ENCODE peak calls at places on chromosomes 5 and 9, in nine cellular contexts. V is CD4-positive, alpha-beta memory T cell; Z is RWPE2; D is lung; Y is endothelial cell of umbilical vein; I is psoas muscle; K is GM23338; T is suprapubic skin; F is body of pancreas. J is an unnamed sample.
A peak's percentile ranks its signal among the peaks of the same experiment; 100 is the strongest.

GRCh38 chr9:85610074-85610855 is 131.5 kb downstream of the AGTPBP1 start:
- DNase-seq in V (peak; percentile 50), Z (no peak), D (no peak), Y (peak; percentile 74), I (no peak), K (peak; percentile 85), T (no peak), F (no peak), J (peak; percentile 71)

GRCh38 chr9:33785914-33786313 is 9.4 kb upstream of the PRSS3 start:
- DNase-seq in V (no peak), Z (no peak), D (no peak), Y (no peak), I (no peak), K (peak; percentile 63), T (no peak), F (peak; percentile 65), J (no peak)

GRCh38 chr5:40503438-40503837 is 176.3 kb upstream of the PTGER4 start:
- DNase-seq in V (no peak), Z (no peak), D (no peak), Y (peak; percentile 37), I (no peak), K (no peak), T (no peak), F (no peak), J (no peak)

GRCh38 chr5:160166973-160167622 is 47.8 kb upstream of the PWWP2A start:
- DNase-seq in V (no peak), Z (no peak), D (no peak), Y (no peak), I (no peak), K (peak; percentile 53), T (no peak), F (no peak), J (no peak)

GRCh38 chr5:61346511-61346910 is 14.5 kb downstream of the ZSWIM6 start:
- DNase-seq in V (no peak), Z (no peak), D (no peak), Y (peak; percentile 70), I (no peak), K (no peak), T (no peak), F (no peak), J (no peak)

GRCh38 chr9:132160802-132161742 is 786 bp upstream of the NTNG2 start:
- DNase-seq in V (peak; percentile 74), Z (no peak), D (no peak), Y (peak; percentile 16), I (peak; percentile 52), K (peak; percentile 82), T (no peak), F (no peak), J (peak; percentile 24)

GRCh38 chr9:79300153-79300552 is 271.6 kb upstream of the TLE4 start:
- DNase-seq in V (no peak), Z (no peak), D (no peak), Y (no peak), I (no peak), K (no peak), T (no peak), F (no peak), J (no peak)

GRCh38 chr9:97747201-97747965 is 50.2 kb upstream of the XPA start:
- DNase-seq in V (no peak), Z (no peak), D (no peak), Y (no peak), I (no peak), K (peak; percentile 28), T (no peak), F (no peak), J (peak; percentile 54)

GRCh38 chr9:116154976-116155699 is 1.5 kb downstream of the PAPPA start:
- DNase-seq in V (no peak), Z (no peak), D (no peak), Y (peak; percentile 48), I (no peak), K (peak; percentile 54), T (no peak), F (no peak), J (no peak)

GRCh38 chr5:116402235-116402634 is 172.4 kb downstream of the SEMA6A start:
- DNase-seq in V (no peak), Z (no peak), D (no peak), Y (no peak), I (no peak), K (no peak), T (no peak), F (no peak), J (no peak)

GRCh38 chr9:128628471-128629048 is 28.1 kb downstream of the DYNC2I2 start:
- DNase-seq in V (no peak), Z (no peak), D (peak; percentile 52), Y (no peak), I (peak; percentile 91), K (no peak), T (no peak), F (no peak), J (peak; percentile 17)

GRCh38 chr5:177105546-177106476 is 19.1 kb downstream of the FGFR4 start:
- DNase-seq in V (no peak), Z (no peak), D (no peak), Y (no peak), I (peak; percentile 49), K (no peak), T (no peak), F (no peak), J (no peak)

GRCh38 chr9:79579624-79580023 is 7.9 kb downstream of the TLE4 start:
- DNase-seq in V (no peak), Z (no peak), D (no peak), Y (no peak), I (no peak), K (no peak), T (no peak), F (no peak), J (no peak)

GRCh38 chr5:122078116-122078865 is at the start of gene LOX:
- DNase-seq in V (no peak), Z (peak; percentile 84), D (peak; percentile 67), Y (peak; percentile 87), I (peak; percentile 87), K (peak; percentile 69), T (peak; percentile 90), F (peak; percentile 40), J (peak; percentile 19)

DNA sequence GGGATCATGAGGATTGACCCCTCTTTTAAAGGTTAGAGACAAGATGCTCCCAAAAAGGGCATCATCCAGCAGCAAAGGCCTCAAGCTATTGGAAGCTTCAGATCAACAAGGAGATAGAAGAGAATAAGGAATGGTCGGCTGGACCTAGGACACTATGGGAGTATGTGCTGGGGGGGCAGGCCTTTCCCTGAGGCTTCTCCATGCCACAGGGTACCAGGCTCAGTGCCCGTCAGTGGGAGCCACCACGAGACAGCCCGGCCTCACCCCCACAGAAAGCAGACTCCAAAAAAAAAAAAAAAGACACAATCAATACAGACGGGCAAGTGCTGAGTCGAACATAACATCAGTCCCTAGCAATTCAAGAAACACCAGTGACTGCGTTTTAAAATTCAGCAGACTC is 117.4 kb downstream of the KLHL3 start:
- DNase-seq in V (no peak), Z (no peak), D (no peak), Y (no peak), I (no peak), K (no peak), T (no peak), F (no peak), J (no peak)
- H3K4me1 ChIP-seq in V (no peaks in the 10 kb centered on the region), Z (peaks cover 3% of the 10 kb centered on the region), D (peaks cover 19% of the 10 kb centered on the region), Y (no peaks in the 10 kb centered on the region), I (peaks cover 25% of the 10 kb centered on the region), K (no peaks in the 10 kb centered on the region), T (peaks cover 23% of the 10 kb centered on the region), F (peaks cover 13% of the 10 kb centered on the region), J (no peaks in the 10 kb centered on the region)

DNA sequence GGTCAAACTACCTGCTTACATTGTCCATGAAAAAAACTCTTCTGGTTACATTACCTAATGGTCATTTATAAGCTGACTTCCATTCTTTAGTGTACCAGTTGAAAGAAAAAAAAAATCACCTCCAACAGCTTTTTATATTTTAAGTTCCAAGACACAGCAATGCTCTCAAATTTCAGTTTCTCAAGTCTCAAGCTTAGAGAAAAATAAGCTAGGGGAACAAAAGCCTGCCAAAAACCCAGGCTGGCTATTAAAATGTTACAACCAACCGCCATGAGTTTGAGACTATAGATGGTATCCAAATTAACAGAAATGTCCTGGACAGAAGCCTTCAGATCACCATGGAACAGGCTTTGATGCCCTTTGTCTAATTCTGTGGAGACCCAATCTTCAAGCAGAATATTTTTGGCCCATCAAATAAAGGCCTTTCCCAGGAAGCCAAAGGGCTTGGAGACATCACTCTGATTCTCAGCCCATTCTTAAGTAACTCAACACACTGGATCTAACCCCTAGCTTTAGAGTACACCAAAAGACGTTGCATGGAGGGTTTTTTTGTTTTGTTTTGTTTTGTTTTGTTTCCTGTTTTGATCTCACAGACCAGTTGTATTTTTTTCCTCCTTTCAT is 343.7 kb downstream of the GLIS3 start:
- DNase-seq in V (no peak), Z (no peak), D (no peak), Y (no peak), I (no peak), K (no peak), T (no peak), F (no peak), J (no peak)
- H3K4me1 ChIP-seq in V (no peaks in the 10 kb centered on the region), Z (no peaks in the 10 kb centered on the region), D (no peaks in the 10 kb centered on the region), Y (no peaks in the 10 kb centered on the region), I (no peaks in the 10 kb centered on the region), K (peaks cover 19% of the 10 kb centered on the region), T (no peaks in the 10 kb centered on the region), F (no peaks in the 10 kb centered on the region), J (peaks cover 3% of the 10 kb centered on the region)

GRCh38 chr5:81851481-81852178 is 100.7 kb upstream of the SSBP2 start:
- DNase-seq in V (peak; percentile 92), Z (peak; percentile 88), D (peak; percentile 95), Y (peak; percentile 94), I (peak; percentile 98), K (peak; percentile 98), T (peak; percentile 96), F (peak; percentile 97), J (peak; percentile 92)

GRCh38 chr5:81850494-81850893 is 99.6 kb upstream of the SSBP2 start:
- DNase-seq in V (no peak), Z (no peak), D (no peak), Y (no peak), I (peak; percentile 72), K (no peak), T (no peak), F (no peak), J (no peak)

GRCh38 chr5:81848368-81848767 is 97.5 kb upstream of the SSBP2 start:
- DNase-seq in V (no peak), Z (no peak), D (no peak), Y (peak; percentile 5), I (no peak), K (no peak), T (no peak), F (peak; percentile 37), J (peak; percentile 38)

GRCh38 chr5:81850932-81851331 is 100.0 kb upstream of the SSBP2 start:
- DNase-seq in V (no peak), Z (no peak), D (no peak), Y (no peak), I (no peak), K (no peak), T (no peak), F (no peak), J (no peak)

GRCh38 chr5:81849769-81850367 is 99.0 kb upstream of the SSBP2 start:
- DNase-seq in V (no peak), Z (no peak), D (no peak), Y (no peak), I (no peak), K (no peak), T (no peak), F (no peak), J (peak; percentile 43)
- H3K4me1 ChIP-seq in V (peaks cover 31% of the 10 kb centered on the region), Z (peaks cover 16% of the 10 kb centered on the region), D (peaks cover 18% of the 10 kb centered on the region), Y (peaks cover 10% of the 10 kb centered on the region), I (peaks cover 52% of the 10 kb centered on the region), K (peaks cover 47% of the 10 kb centered on the region), T (peaks cover 65% of the 10 kb centered on the region), F (peaks cover 58% of the 10 kb centered on the region), J (peaks cover 13% of the 10 kb centered on the region)

DNA sequence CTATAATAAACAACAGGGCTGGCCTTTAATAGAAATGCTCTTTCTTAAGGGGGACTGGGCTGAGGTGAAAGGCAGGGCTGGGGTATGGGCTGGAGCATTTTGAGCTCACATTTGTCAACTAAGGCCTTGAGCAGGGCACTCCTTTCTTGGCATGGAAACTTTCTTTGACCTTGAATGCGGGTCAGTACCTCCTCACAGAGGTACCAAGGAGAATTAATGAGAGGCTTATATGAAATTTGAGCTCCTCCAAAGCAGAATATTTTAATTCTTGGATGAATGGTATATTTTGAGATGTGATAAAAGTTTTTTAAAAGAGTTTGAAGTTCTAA is 3.1 kb downstream of the CYSTM1 start:
- DNase-seq in V (no peak), Z (no peak), D (no peak), Y (no peak), I (no peak), K (no peak), T (no peak), F (peak; percentile 46), J (peak; percentile 52)
- H3K4me1 ChIP-seq in V (peaks cover 15% of the 10 kb centered on the region), Z (peaks cover 5% of the 10 kb centered on the region), D (peaks cover 36% of the 10 kb centered on the region), Y (peaks cover 11% of the 10 kb centered on the region), I (peaks cover 68% of the 10 kb centered on the region), K (peaks cover 19% of the 10 kb centered on the region), T (peaks cover 70% of the 10 kb centered on the region), F (peaks cover 70% of the 10 kb centered on the region), J (peaks cover 18% of the 10 kb centered on the region)

J was measured in small intestine.